ENCODE peak calls at places on chromosomes 13 and 19, in four cellular contexts. N is activated CD4-positive, alpha-beta memory T cell treated with anti-CD3 and anti-CD28 coated beads for 36 hours; X is mammary epithelial cell; M is cardiac muscle cell. D is an unnamed sample.

GRCh38 chr13:41579168-41579567 is 121.8 kb downstream of the RGCC start:
- DNase-seq in M (no peak), N (no peak), X (no peak), D (no peak)

GRCh38 chr19:29971002-29971401 is 29.0 kb downstream of the URI1 start:
- DNase-seq in M (no peak), X (no peak), N (no peak), D (no peak)

GRCh38 chr19:57560049-57560491 is 407 bp upstream of the ZNF550 start:
- DNase-seq in X (peak; percentile 66), N (no peak), M (no peak), D (no peak)

GRCh38 chr13:77860621-77861020 is 58.0 kb downstream of the EDNRB start:
- DNase-seq in N (no peak), X (no peak), M (no peak), D (no peak)

GRCh38 chr13:35818577-35819165 is 312.5 kb downstream of the DCLK1 start:
- DNase-seq in X (peak; percentile 13), M (peak; percentile 57), N (no peak), D (no peak)

GRCh38 chr13:31424130-31424729 is 224.5 kb downstream of the B3GLCT start:
- DNase-seq in X (peak; percentile 62), N (peak; percentile 78), M (peak; percentile 81), D (peak; percentile 78)

GRCh38 chr13:31725841-31726240 is 13.5 kb upstream of the RXFP2 start:
- DNase-seq in X (no peak), M (no peak), N (no peak), D (no peak)

GRCh38 chr13:100581504-100581903 is 7.1 kb downstream of the GGACT start:
- DNase-seq in X (no peak), N (no peak), M (no peak), D (no peak)